ENCODE peak calls at places on chromosome 12, in eight cellular contexts. E is HCT116; Z is tibial nerve; S is psoas muscle; Y is A549; K is pancreas; O is AG04450; F is CD8-positive, alpha-beta T cell. Q is an unnamed sample.

GRCh38 chr12:92718483-92718985 is 15.7 kb downstream of the PLEKHG7 start:
- DNase-seq in O (no peak), Z (no peak), F (no peak), K (no peak), Y (no peak), S (no peak), E (no peak), Q (no peak)

GRCh38 chr12:110937104-110937641 is 16.8 kb upstream of the MYL2 start:
- DNase-seq in Y (peak; percentile 65), F (peak; percentile 35), S (peak; percentile 77), Z (peak; percentile 22), E (peak; percentile 57), K (peak; percentile 27), O (no peak), Q (peak; percentile 48)

GRCh38 chr12:53219116-53219955 is 12.3 kb upstream of the ITGB7 start:
- DNase-seq in Y (peak; percentile 51), Z (no peak), O (no peak), F (peak; percentile 49), K (no peak), S (peak; percentile 46), E (no peak), Q (no peak)

GRCh38 chr12:6936642-6937480 is 6.8 kb upstream of the RNU7-1 start:
- DNase-seq in O (no peak), K (peak; percentile 58), Y (no peak), Z (no peak), F (peak; percentile 81), S (peak; percentile 62), E (no peak), Q (no peak)

GRCh38 chr12:24083787-24084186 is 134.3 kb upstream of the SOX5 start:
- DNase-seq in Y (no peak), F (no peak), O (no peak), Z (no peak), E (no peak), K (no peak), S (no peak), Q (no peak)

GRCh38 chr12:124233846-124234620 is 60.9 kb upstream of the RFLNA start:
- DNase-seq in O (no peak), Z (no peak), F (no peak), E (no peak), K (no peak), S (no peak), Y (no peak), Q (no peak)

GRCh38 chr12:69875416-69875815 is 50.4 kb downstream of the MYRFL start:
- DNase-seq in O (no peak), S (no peak), Y (no peak), Z (no peak), E (no peak), K (no peak), F (no peak), Q (no peak)

GRCh38 chr12:26378721-26379120 is 183.3 kb downstream of the SSPN start:
- DNase-seq in S (no peak), E (no peak), Y (no peak), Z (no peak), K (no peak), O (no peak), F (no peak), Q (no peak)

GRCh38 chr12:131375261-131375971 is 335.5 kb upstream of the SFSWAP start:
- DNase-seq in S (no peak), O (no peak), E (no peak), K (no peak), Y (no peak), Z (no peak), F (no peak), Q (no peak)

GRCh38 chr12:11568155-11568761 is 81.2 kb upstream of the ETV6 start:
- DNase-seq in O (no peak), F (no peak), S (no peak), E (no peak), Y (no peak), Z (no peak), K (no peak), Q (no peak)

GRCh38 chr12:106417926-106418910 is 60.7 kb downstream of the POLR3B start:
- DNase-seq in Z (no peak), O (no peak), Y (no peak), E (peak; percentile 51), S (no peak), F (no peak), K (no peak), Q (no peak)

GRCh38 chr12:56884421-56884820 is 49.8 kb downstream of the SDR9C7 start:
- DNase-seq in O (no peak), Z (no peak), Y (no peak), F (no peak), K (no peak), S (no peak), E (no peak), Q (no peak)

GRCh38 chr12:106994579-106995220 is 7.8 kb upstream of the MTERF2 start:
- DNase-seq in O (peak; percentile 45), Z (no peak), K (no peak), F (no peak), Y (peak; percentile 56), S (no peak), E (no peak), Q (no peak)

GRCh38 chr12:54773593-54773992 is 80.7 kb upstream of the MUCL1 start:
- DNase-seq in E (no peak), Y (no peak), O (no peak), S (no peak), F (no peak), K (no peak), Z (no peak), Q (no peak)
- TF ChIP-seq CTCF in E (peak; percentile 36), Y (no peak), O (no peak), S (no peak), F (no peak), K (no peak), Z (no peak), Q (no peak)

GRCh38 chr12:28369483-28369882 is 179.2 kb downstream of the CCDC91 start:
- DNase-seq in K (no peak), E (no peak), Z (no peak), Y (peak; percentile 25), O (no peak), F (no peak), S (no peak), Q (no peak)

GRCh38 chr12:28367993-28368392 is 177.7 kb downstream of the CCDC91 start:
- DNase-seq in O (no peak), E (no peak), S (no peak), K (no peak), F (no peak), Z (no peak), Y (no peak), Q (no peak)

DNA sequence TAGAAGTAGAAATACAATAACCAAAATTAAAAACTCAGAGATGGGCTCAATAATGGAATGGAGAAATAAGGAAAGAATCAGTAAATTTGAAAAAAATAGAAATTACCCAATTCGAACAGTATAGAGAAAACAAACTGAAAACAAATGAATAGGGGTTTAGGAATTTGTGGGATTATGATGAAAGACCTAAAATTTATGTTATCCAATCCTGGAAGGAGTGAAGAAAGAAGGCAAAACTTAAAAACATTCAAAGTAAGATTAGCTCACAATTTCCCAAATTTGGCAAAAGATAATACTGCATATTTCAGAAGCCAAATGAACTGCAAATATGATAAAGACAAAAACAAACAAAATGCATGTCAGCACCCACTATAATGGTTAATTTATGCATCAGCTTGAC is 177.1 kb downstream of the CCDC91 start:
- DNase-seq in Y (no peak), S (no peak), F (no peak), E (no peak), Z (no peak), O (no peak), K (no peak), Q (no peak)
- H3K9me3 ChIP-seq in Y (peaks cover 46% of the 10 kb centered on the region), S (peaks cover 26% of the 10 kb centered on the region), F (peaks cover 12% of the 10 kb centered on the region), E (peaks cover 13% of the 10 kb centered on the region), Z (peaks cover 45% of the 10 kb centered on the region), O (peaks cover 15% of the 10 kb centered on the region), K (no peaks in the 10 kb centered on the region), Q (peaks cover 37% of the 10 kb centered on the region)

DNA sequence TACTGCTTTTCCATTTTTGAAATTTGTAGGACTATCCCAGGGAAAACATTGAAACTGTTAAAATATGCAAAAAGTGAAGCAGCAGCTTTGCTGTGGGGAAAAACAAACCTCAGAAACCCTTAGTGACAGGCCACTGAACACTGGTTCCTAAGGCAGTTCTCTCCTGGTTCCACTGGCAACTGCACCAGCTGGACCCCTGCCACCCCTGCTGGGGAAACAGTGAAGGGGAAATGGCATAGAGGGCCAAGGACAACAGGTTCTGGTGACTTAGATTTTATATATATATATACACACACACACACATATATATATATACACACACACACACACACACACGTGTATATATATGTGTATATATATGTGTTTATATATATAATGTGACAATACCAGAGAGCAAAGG is 16.2 kb upstream of the KRT7 start:
- DNase-seq in E (no peak), F (no peak), Y (no peak), O (no peak), Z (no peak), K (no peak), S (no peak), Q (no peak)
- TF ChIP-seq CTCF in E (peak; percentile 8), F (no peak), Y (no peak), O (no peak), Z (no peak), K (no peak), S (no peak), Q (no peak)

GRCh38 chr12:34295366-34296142 is 273.3 kb downstream of the ALG10 start:
- DNase-seq in Z (no peak), O (no peak), Y (no peak), F (no peak), K (no peak), S (peak; percentile 11), E (no peak), Q (no peak)

GRCh38 chr12:34296143-34297041 is 274.1 kb downstream of the ALG10 start:
- DNase-seq in Z (no peak), E (no peak), K (no peak), O (no peak), S (peak; percentile 9), Y (no peak), F (no peak), Q (no peak)

GRCh38 chr12:34292736-34293625 is 270.7 kb downstream of the ALG10 start:
- DNase-seq in F (no peak), S (peak; percentile 16), Z (no peak), Y (peak; percentile 68), K (no peak), E (no peak), O (no peak), Q (no peak)

GRCh38 chr12:34294137-34294536 is 271.8 kb downstream of the ALG10 start:
- DNase-seq in O (no peak), Z (no peak), E (no peak), S (no peak), F (no peak), Y (no peak), K (no peak), Q (no peak)

GRCh38 chr12:34294671-34295365 is 272.5 kb downstream of the ALG10 start:
- DNase-seq in S (peak; percentile 23), O (no peak), F (no peak), K (no peak), Z (no peak), E (no peak), Y (no peak), Q (no peak)
- H3K9me3 ChIP-seq in S (no peaks in the 10 kb centered on the region), O (peaks cover 100% of the 10 kb centered on the region), F (no peaks in the 10 kb centered on the region), K (no peaks in the 10 kb centered on the region), Z (peaks cover 81% of the 10 kb centered on the region), E (no peaks in the 10 kb centered on the region), Y (no peaks in the 10 kb centered on the region), Q (peaks cover 17% of the 10 kb centered on the region)

Q was measured in CD4-positive, alpha-beta T cell.